ENCODE peak calls at places on chromosomes 1 and 21, in six cellular contexts. V, S, D, Y, H and Z are unnamed samples.

GRCh38 chr1:147717051-147717705 is 43.2 kb downstream of the GJA5 start:
- DNase-seq in H (peak; percentile 87), Y (peak; percentile 39), S (peak; percentile 52), V (no peak), D (no peak), Z (no peak)

GRCh38 chr21:44780767-44781459 is 20.7 kb downstream of the UBE2G2 start:
- DNase-seq in Y (no peak), S (no peak), H (no peak), D (no peak), V (no peak), Z (no peak)

GRCh38 chr1:22971161-22972062 is 1.3 kb downstream of the LACTBL1 start:
- DNase-seq in D (no peak), H (no peak), Y (no peak), S (no peak), V (peak; percentile 16), Z (no peak)

GRCh38 chr1:36095760-36096405 is 7.2 kb downstream of the ADPRS start:
- DNase-seq in S (no peak), D (no peak), V (no peak), H (no peak), Y (no peak), Z (peak; percentile 57)

GRCh38 chr1:56477164-56478111 is 101.9 kb downstream of the PLPP3 start:
- DNase-seq in H (peak; percentile 69), D (peak; percentile 85), V (peak; percentile 65), Y (no peak), S (peak; percentile 52), Z (peak; percentile 83)

GRCh38 chr1:224513787-224514209 is 79.2 kb upstream of the WDR26 start:
- DNase-seq in S (peak; percentile 90), Y (peak; percentile 82), V (peak; percentile 74), D (peak; percentile 87), H (peak; percentile 84), Z (peak; percentile 79)

GRCh38 chr1:113616201-113616600 is 143.1 kb downstream of the PHTF1 start:
- DNase-seq in S (no peak), Y (no peak), V (peak; percentile 30), D (no peak), H (no peak), Z (no peak)

GRCh38 chr21:32543975-32544374 is 41.3 kb downstream of the TCP10L start:
- DNase-seq in V (no peak), H (no peak), S (no peak), Y (no peak), D (no peak), Z (no peak)

GRCh38 chr21:43211085-43212071 is 42.6 kb downstream of the CRYAA start:
- DNase-seq in H (peak; percentile 80), Y (peak; percentile 20), V (no peak), D (peak; percentile 68), S (peak; percentile 92), Z (no peak)

GRCh38 chr1:230978491-230979388 is at the start of the genes ARV1 and TTC13:
- DNase-seq in S (peak; percentile 99), Y (peak; percentile 99), D (peak; percentile 99), H (peak; percentile 99), V (peak; percentile 98), Z (peak; percentile 99)

GRCh38 chr1:194705123-194705522 is 1518.7 kb upstream of the B3GALT2 start:
- DNase-seq in D (no peak), Y (no peak), H (no peak), V (peak; percentile 73), S (no peak), Z (no peak)

GRCh38 chr1:23369335-23370013 is at the start of gene ZNF436:
- DNase-seq in S (peak; percentile 77), H (peak; percentile 83), Y (peak; percentile 29), V (peak; percentile 83), D (peak; percentile 97), Z (peak; percentile 91)

GRCh38 chr1:117810553-117810952 is 118.9 kb downstream of the GDAP2 start:
- DNase-seq in H (no peak), V (no peak), Y (no peak), S (no peak), D (no peak), Z (no peak)

GRCh38 chr1:153536618-153537375 is 1.0 kb upstream of the S100A6 start:
- DNase-seq in D (no peak), V (no peak), S (peak; percentile 44), Y (no peak), H (no peak), Z (peak; percentile 74)

GRCh38 chr1:65343286-65343685 is 33.9 kb downstream of the DNAJC6 start:
- DNase-seq in Y (no peak), S (no peak), H (no peak), V (peak; percentile 3), D (no peak), Z (no peak)

GRCh38 chr1:153566414-153567371 is 1.0 kb upstream of the S100A2 start:
- DNase-seq in H (peak; percentile 99), S (peak; percentile 93), Y (no peak), V (peak; percentile 99), D (peak; percentile 95), Z (peak; percentile 98)

GRCh38 chr1:245688536-245689453 is 534.0 kb downstream of the KIF26B start:
- DNase-seq in S (no peak), D (no peak), V (no peak), H (no peak), Y (no peak), Z (no peak)

GRCh38 chr21:39452207-39452964 is 616 bp downstream of the SH3BGR start:
- DNase-seq in D (no peak), S (no peak), H (no peak), V (peak; percentile 83), Y (no peak), Z (no peak)

GRCh38 chr21:44566403-44566802 is 7.1 kb upstream of the KRTAP10-4 start:
- DNase-seq in D (no peak), V (no peak), H (no peak), Y (no peak), S (no peak), Z (no peak)

GRCh38 chr1:74396942-74397341 is 115.5 kb downstream of the LRRC53 start:
- DNase-seq in S (no peak), D (peak; percentile 60), V (peak; percentile 38), Y (no peak), H (no peak), Z (no peak)

GRCh38 chr1:37622131-37622530 is 12.6 kb downstream of the RSPO1 start:
- DNase-seq in H (no peak), S (no peak), D (no peak), Y (no peak), V (no peak), Z (no peak)

GRCh38 chr1:24424990-24425389 is 9.4 kb downstream of the NIPAL3 start:
- DNase-seq in S (no peak), Y (no peak), H (no peak), D (no peak), V (no peak), Z (no peak)

GRCh38 chr1:24426738-24427468 is 11.3 kb downstream of the NIPAL3 start:
- DNase-seq in D (no peak), V (no peak), H (no peak), S (no peak), Y (no peak), Z (no peak)

GRCh38 chr1:24424207-24424606 is 8.6 kb downstream of the NIPAL3 start:
- DNase-seq in D (no peak), Y (no peak), V (no peak), H (no peak), S (no peak), Z (no peak)

GRCh38 chr1:24425922-24426321 is 10.3 kb downstream of the NIPAL3 start:
- DNase-seq in H (no peak), V (no peak), Y (no peak), S (no peak), D (no peak), Z (no peak)

DNA sequence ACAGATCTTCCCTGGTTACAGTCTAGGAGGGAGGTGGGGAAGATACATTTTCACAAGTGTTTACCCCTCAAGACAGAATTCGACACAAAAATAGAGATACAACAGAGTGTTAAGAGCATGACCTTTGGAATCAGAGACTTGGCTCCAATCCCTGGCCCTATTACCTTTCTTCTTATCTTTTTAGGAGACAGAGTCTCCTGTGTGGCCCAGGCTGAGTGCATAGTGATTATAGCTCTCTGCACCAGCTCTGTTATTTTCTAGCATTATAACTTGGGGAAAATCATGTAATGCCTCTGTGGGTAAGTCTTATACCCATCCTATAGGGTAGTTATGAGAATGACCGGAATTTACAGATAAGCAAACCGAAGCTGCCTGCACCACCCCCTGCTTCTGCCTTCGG is 9.8 kb downstream of the NIPAL3 start:
- DNase-seq in D (no peak), H (no peak), S (no peak), Y (no peak), V (no peak), Z (no peak)
- H3K4me1 ChIP-seq in D (peaks cover 13% of the 10 kb centered on the region), H (peaks cover 44% of the 10 kb centered on the region), S (peaks cover 4% of the 10 kb centered on the region), Y (no peaks in the 10 kb centered on the region), V (no peaks in the 10 kb centered on the region), Z (no peaks in the 10 kb centered on the region)

DNA sequence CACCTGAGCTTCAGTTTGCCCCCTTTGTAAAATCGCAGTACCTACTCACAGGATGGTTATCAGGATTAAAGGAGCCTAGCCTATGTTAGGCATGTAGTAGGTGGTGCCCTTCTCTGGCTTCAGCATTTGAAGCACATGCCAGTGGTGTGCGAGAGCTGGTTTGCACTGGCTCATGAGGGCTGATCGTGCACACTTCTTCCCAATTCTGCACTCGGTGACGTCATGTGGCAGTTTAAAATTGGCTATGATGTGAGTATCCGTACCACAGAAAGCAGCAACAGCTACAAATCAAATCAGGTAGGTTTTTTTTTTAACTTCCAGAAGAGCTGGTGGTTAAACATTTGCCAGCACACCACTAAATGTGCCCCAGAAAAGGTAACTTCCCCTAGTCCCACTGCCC is 13.5 kb downstream of the FOXO6 start:
- DNase-seq in H (no peak), V (no peak), Y (no peak), S (no peak), D (no peak), Z (no peak)
- H3K4me1 ChIP-seq in H (peaks cover 35% of the 10 kb centered on the region), V (no peaks in the 10 kb centered on the region), Y (peaks cover 7% of the 10 kb centered on the region), S (peaks cover 19% of the 10 kb centered on the region), D (no peaks in the 10 kb centered on the region), Z (peaks cover 5% of the 10 kb centered on the region)

DNA sequence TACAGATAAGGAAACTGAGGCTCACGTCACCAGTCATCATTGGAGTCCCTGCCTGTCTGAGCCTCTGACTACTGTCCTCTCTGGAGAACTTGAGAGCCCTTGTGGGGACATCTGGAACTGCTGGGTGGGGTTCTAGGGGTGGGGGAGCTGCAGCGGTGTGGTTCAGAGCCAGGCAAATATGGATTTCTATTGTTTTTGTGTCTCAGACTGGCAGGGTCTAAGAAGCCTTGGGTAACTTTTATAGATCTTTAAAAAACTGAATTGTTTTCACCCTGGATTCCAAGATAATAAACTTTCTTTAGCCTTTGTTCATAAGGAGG is 46.9 kb downstream of the IER5 start:
- DNase-seq in Y (peak; percentile 43), V (no peak), D (no peak), H (no peak), S (no peak), Z (no peak)
- H3K4me1 ChIP-seq in Y (peaks cover 42% of the 10 kb centered on the region), V (peaks cover 29% of the 10 kb centered on the region), D (peaks cover 10% of the 10 kb centered on the region), H (peaks cover 27% of the 10 kb centered on the region), S (peaks cover 10% of the 10 kb centered on the region), Z (peaks cover 13% of the 10 kb centered on the region)

GRCh38 chr1:51574796-51575195 is 42.1 kb upstream of the OSBPL9 start:
- DNase-seq in Y (no peak), S (no peak), V (no peak), H (no peak), D (no peak), Z (no peak)
- H3K4me1 ChIP-seq in Y (peaks cover 28% of the 10 kb centered on the region), S (peaks cover 9% of the 10 kb centered on the region), V (peaks cover 3% of the 10 kb centered on the region), H (peaks cover 3% of the 10 kb centered on the region), D (peaks cover under 1% of the 10 kb centered on the region), Z (peaks cover 17% of the 10 kb centered on the region)